ENCODE peak calls at places on chromosome 11, in eight cellular contexts. N, C, M, H, F, U, T and D are unnamed samples.

GRCh38 chr11:78424334-78425270 is 7.0 kb upstream of the GAB2 start:
- DNase-seq in N (no peak), H (peak), C (no peak), M (no peak), F (no peak), U (no peak), T (no peak), D (peak)

GRCh38 chr11:66915866-66916265 is 42.3 kb downstream of the PC start:
- DNase-seq in N (no peak), U (no peak), H (no peak), C (no peak), T (no peak), F (no peak), M (no peak), D (no peak)

GRCh38 chr11:118657238-118657637 is 22.2 kb downstream of the TREH start:
- DNase-seq in M (no peak), H (no peak), N (no peak), T (no peak), U (no peak), C (no peak), F (no peak), D (no peak)

GRCh38 chr11:114832532-114833125 is 154.3 kb downstream of the NXPE2 start:
- DNase-seq in H (no peak), F (no peak), N (no peak), U (no peak), C (no peak), M (no peak), T (no peak), D (no peak)

GRCh38 chr11:120034881-120035620 is 102.9 kb downstream of the TRIM29 start:
- DNase-seq in H (no peak), N (no peak), T (no peak), U (peak), M (no peak), C (no peak), F (no peak), D (peak)

GRCh38 chr11:38005597-38005996 is 1407.6 kb upstream of the RAG2 start:
- DNase-seq in H (peak), T (no peak), C (peak), M (no peak), F (no peak), N (no peak), U (no peak), D (no peak)

GRCh38 chr11:8250981-8251620 is 12.6 kb downstream of the LMO1 start:
- DNase-seq in M (no peak), C (no peak), H (no peak), T (no peak), F (peak), U (no peak), N (no peak), D (no peak)

GRCh38 chr11:47724041-47724729 is 9.0 kb upstream of the AGBL2 start:
- DNase-seq in T (no peak), H (peak), U (peak), F (peak), C (peak), N (no peak), M (no peak), D (no peak)

GRCh38 chr11:130916238-130916855 is at the start of gene SNX19:
- DNase-seq in F (peak), C (peak), T (peak), N (peak), H (peak), M (peak), U (peak), D (peak)

GRCh38 chr11:130427049-130427388 is 1.4 kb downstream of the ADAMTS8 start:
- DNase-seq in N (no peak), C (no peak), M (no peak), T (no peak), F (no peak), H (no peak), U (no peak), D (peak)

GRCh38 chr11:96084610-96085348 is 160.9 kb upstream of the MTMR2 start:
- DNase-seq in N (no peak), M (no peak), F (no peak), U (no peak), C (no peak), H (no peak), T (no peak), D (no peak)

GRCh38 chr11:33630936-33631748 is 69.5 kb downstream of the C11orf91 start:
- DNase-seq in H (no peak), F (no peak), C (peak), N (no peak), M (no peak), U (no peak), T (no peak), D (no peak)

GRCh38 chr11:9757809-9758675 is 94.2 kb downstream of the SWAP70 start:
- DNase-seq in M (peak), C (peak), T (peak), H (peak), N (peak), F (peak), U (peak), D (peak)

GRCh38 chr11:35029979-35030378 is 109.0 kb upstream of the CD44 start:
- DNase-seq in C (peak), M (no peak), H (peak), F (no peak), N (no peak), U (no peak), T (no peak), D (no peak)

GRCh38 chr11:37712246-37712645 is 1114.2 kb upstream of the RAG2 start:
- DNase-seq in M (no peak), F (no peak), H (peak), C (peak), T (peak), N (peak), U (no peak), D (peak)

GRCh38 chr11:73147771-73148681 is 5.9 kb upstream of the FCHSD2 start:
- DNase-seq in H (no peak), T (no peak), F (no peak), M (no peak), C (no peak), U (no peak), N (no peak), D (no peak)

GRCh38 chr11:130454495-130455262 is 6.2 kb downstream of the ADAMTS15 start:
- DNase-seq in U (no peak), N (no peak), H (peak), F (no peak), C (no peak), M (no peak), T (no peak), D (no peak)

GRCh38 chr11:120775986-120776682 is 247.8 kb upstream of the TBCEL start:
- DNase-seq in C (no peak), U (no peak), N (peak), M (no peak), T (no peak), F (no peak), H (no peak), D (peak)

GRCh38 chr11:129856036-129856435 is 39.3 kb downstream of the NFRKB start:
- DNase-seq in U (no peak), N (no peak), F (no peak), M (no peak), H (no peak), T (no peak), C (no peak), D (no peak)

GRCh38 chr11:119696378-119697157 is 32.4 kb downstream of the NECTIN1 start:
- DNase-seq in C (no peak), M (no peak), H (no peak), T (peak), F (peak), U (no peak), N (no peak), D (peak)

GRCh38 chr11:126115820-126116319 is 53.2 kb upstream of the CDON start:
- DNase-seq in N (no peak), M (no peak), T (peak), F (peak), C (peak), U (peak), H (peak), D (peak)

GRCh38 chr11:2296913-2297622 is 4.7 kb downstream of the C11orf21 start:
- DNase-seq in C (no peak), F (no peak), N (no peak), H (no peak), M (no peak), U (peak), T (no peak), D (no peak)

GRCh38 chr11:17256512-17256911 is 20.0 kb upstream of the NUCB2 start:
- DNase-seq in F (no peak), T (peak), N (no peak), M (no peak), C (peak), U (no peak), H (peak), D (no peak)

GRCh38 chr11:12390687-12391110 is 13.3 kb downstream of the PARVA start:
- DNase-seq in U (no peak), T (no peak), F (no peak), H (no peak), N (no peak), C (no peak), M (no peak), D (peak)

GRCh38 chr11:128036556-128037093 is 550.7 kb downstream of the ETS1 start:
- DNase-seq in M (no peak), N (no peak), U (no peak), C (peak), T (no peak), F (no peak), H (no peak), D (no peak)

GRCh38 chr11:64299847-64300648 is at the start of gene CATSPERZ:
- DNase-seq in N (no peak), C (no peak), U (no peak), T (no peak), F (no peak), M (no peak), H (no peak), D (no peak)

GRCh38 chr11:72807021-72807693 is 7.1 kb upstream of the ATG16L2 start:
- DNase-seq in M (no peak), U (no peak), F (no peak), C (no peak), N (no peak), H (peak), T (no peak), D (no peak)